ENCODE peak calls at places on chromosomes 2 and 18, in five cellular contexts. One of them, this sample, is unnamed.
A peak's percentile ranks its signal among the peaks of the same experiment; 100 is the strongest.

GRCh38 chr2:122627388-122627787 is 871.9 kb downstream of the TSN start:
- DNase-seq in smooth muscle cell of the brain vasculature: no peak
- DNase-seq in activated CD8-positive, alpha-beta memory T cell treated with anti-CD3 and anti-CD28 coated beads for 4 hours: no peak
- DNase-seq in Karpas-422: no peak
- DNase-seq in HuH-7: no peak
- DNase-seq in this sample: no peak

GRCh38 chr2:241867776-241868420 is 1.6 kb upstream of the RTP5 start:
- DNase-seq in Karpas-422: no peak
- DNase-seq in HuH-7: no peak
- DNase-seq in activated CD8-positive, alpha-beta memory T cell treated with anti-CD3 and anti-CD28 coated beads for 4 hours: peak; percentile 61
- DNase-seq in smooth muscle cell of the brain vasculature: no peak
- DNase-seq in this sample: no peak

GRCh38 chr2:68190991-68191731 is 33.5 kb downstream of the PNO1 start:
- DNase-seq in activated CD8-positive, alpha-beta memory T cell treated with anti-CD3 and anti-CD28 coated beads for 4 hours: no peak
- DNase-seq in smooth muscle cell of the brain vasculature: no peak
- DNase-seq in HuH-7: no peak
- DNase-seq in Karpas-422: no peak
- DNase-seq in this sample: no peak

GRCh38 chr18:79677221-79677620 is 2.4 kb upstream of the CTDP1 start:
- DNase-seq in smooth muscle cell of the brain vasculature: no peak
- DNase-seq in Karpas-422: no peak
- DNase-seq in activated CD8-positive, alpha-beta memory T cell treated with anti-CD3 and anti-CD28 coated beads for 4 hours: no peak
- DNase-seq in HuH-7: no peak
- DNase-seq in this sample: no peak

GRCh38 chr2:231187736-231188505 is 10.5 kb upstream of the ARMC9 start:
- DNase-seq in activated CD8-positive, alpha-beta memory T cell treated with anti-CD3 and anti-CD28 coated beads for 4 hours: no peak
- DNase-seq in Karpas-422: no peak
- DNase-seq in HuH-7: no peak
- DNase-seq in smooth muscle cell of the brain vasculature: no peak
- DNase-seq in this sample: no peak

GRCh38 chr2:205800804-205801203 is 118.5 kb downstream of the NRP2 start:
- DNase-seq in Karpas-422: no peak
- DNase-seq in activated CD8-positive, alpha-beta memory T cell treated with anti-CD3 and anti-CD28 coated beads for 4 hours: no peak
- DNase-seq in HuH-7: no peak
- DNase-seq in smooth muscle cell of the brain vasculature: peak; percentile 35
- DNase-seq in this sample: no peak

GRCh38 chr2:240789501-240790369 is 30.3 kb downstream of the KIF1A start:
- DNase-seq in smooth muscle cell of the brain vasculature: no peak
- DNase-seq in activated CD8-positive, alpha-beta memory T cell treated with anti-CD3 and anti-CD28 coated beads for 4 hours: no peak
- DNase-seq in Karpas-422: no peak
- DNase-seq in HuH-7: no peak
- DNase-seq in this sample: no peak

GRCh38 chr2:27075219-27075871 is 3.1 kb upstream of the EMILIN1 start:
- DNase-seq in HuH-7: no peak
- DNase-seq in smooth muscle cell of the brain vasculature: no peak
- DNase-seq in Karpas-422: peak; percentile 65
- DNase-seq in activated CD8-positive, alpha-beta memory T cell treated with anti-CD3 and anti-CD28 coated beads for 4 hours: no peak
- DNase-seq in this sample: no peak

GRCh38 chr2:98790221-98790620 is 59.3 kb upstream of the MGAT4A start:
- DNase-seq in Karpas-422: no peak
- DNase-seq in HuH-7: no peak
- DNase-seq in smooth muscle cell of the brain vasculature: no peak
- DNase-seq in activated CD8-positive, alpha-beta memory T cell treated with anti-CD3 and anti-CD28 coated beads for 4 hours: no peak
- DNase-seq in this sample: no peak

GRCh38 chr2:208077286-208077685 is 47.0 kb downstream of the CRYGD start:
- DNase-seq in Karpas-422: no peak
- DNase-seq in activated CD8-positive, alpha-beta memory T cell treated with anti-CD3 and anti-CD28 coated beads for 4 hours: no peak
- DNase-seq in HuH-7: no peak
- DNase-seq in smooth muscle cell of the brain vasculature: peak; percentile 35
- DNase-seq in this sample: no peak

GRCh38 chr2:127763776-127764175 is 47.2 kb downstream of the WDR33 start:
- DNase-seq in Karpas-422: no peak
- DNase-seq in HuH-7: no peak
- DNase-seq in activated CD8-positive, alpha-beta memory T cell treated with anti-CD3 and anti-CD28 coated beads for 4 hours: no peak
- DNase-seq in smooth muscle cell of the brain vasculature: no peak
- DNase-seq in this sample: no peak

GRCh38 chr2:206805922-206806607 is 40.7 kb downstream of the FASTKD2 start:
- DNase-seq in activated CD8-positive, alpha-beta memory T cell treated with anti-CD3 and anti-CD28 coated beads for 4 hours: no peak
- DNase-seq in Karpas-422: no peak
- DNase-seq in smooth muscle cell of the brain vasculature: no peak
- DNase-seq in HuH-7: no peak
- DNase-seq in this sample: no peak

GRCh38 chr2:33484042-33484621 is 7.7 kb downstream of the RASGRP3 start:
- DNase-seq in Karpas-422: no peak
- DNase-seq in activated CD8-positive, alpha-beta memory T cell treated with anti-CD3 and anti-CD28 coated beads for 4 hours: no peak
- DNase-seq in smooth muscle cell of the brain vasculature: no peak
- DNase-seq in HuH-7: no peak
- DNase-seq in this sample: no peak

GRCh38 chr2:237495521-237496117 is 8.6 kb downstream of the MLPH start:
- DNase-seq in HuH-7: no peak
- DNase-seq in activated CD8-positive, alpha-beta memory T cell treated with anti-CD3 and anti-CD28 coated beads for 4 hours: no peak
- DNase-seq in Karpas-422: no peak
- DNase-seq in smooth muscle cell of the brain vasculature: no peak
- DNase-seq in this sample: no peak

GRCh38 chr2:76008001-76008702 is 297.4 kb upstream of the GCFC2 start:
- DNase-seq in activated CD8-positive, alpha-beta memory T cell treated with anti-CD3 and anti-CD28 coated beads for 4 hours: no peak
- DNase-seq in Karpas-422: no peak
- DNase-seq in HuH-7: no peak
- DNase-seq in smooth muscle cell of the brain vasculature: no peak
- DNase-seq in this sample: no peak

GRCh38 chr2:188293601-188294482 is 2.2 kb downstream of the GULP1 start:
- DNase-seq in Karpas-422: no peak
- DNase-seq in activated CD8-positive, alpha-beta memory T cell treated with anti-CD3 and anti-CD28 coated beads for 4 hours: no peak
- DNase-seq in smooth muscle cell of the brain vasculature: no peak
- DNase-seq in HuH-7: peak; percentile 33
- DNase-seq in this sample: no peak

GRCh38 chr2:23241106-23241505 is 143.9 kb upstream of the KLHL29 start:
- DNase-seq in Karpas-422: no peak
- DNase-seq in HuH-7: no peak
- DNase-seq in activated CD8-positive, alpha-beta memory T cell treated with anti-CD3 and anti-CD28 coated beads for 4 hours: no peak
- DNase-seq in smooth muscle cell of the brain vasculature: no peak
- DNase-seq in this sample: no peak

GRCh38 chr2:113214141-113214540 is 40.4 kb downstream of the PSD4 start:
- DNase-seq in activated CD8-positive, alpha-beta memory T cell treated with anti-CD3 and anti-CD28 coated beads for 4 hours: no peak
- DNase-seq in Karpas-422: no peak
- DNase-seq in smooth muscle cell of the brain vasculature: no peak
- DNase-seq in HuH-7: no peak
- DNase-seq in this sample: no peak

GRCh38 chr2:200748779-200749178 is 62.9 kb upstream of the BZW1 start:
- DNase-seq in smooth muscle cell of the brain vasculature: no peak
- DNase-seq in Karpas-422: no peak
- DNase-seq in HuH-7: no peak
- DNase-seq in activated CD8-positive, alpha-beta memory T cell treated with anti-CD3 and anti-CD28 coated beads for 4 hours: no peak
- DNase-seq in this sample: no peak

GRCh38 chr2:223260681-223261080 is 208.7 kb downstream of the KCNE4 start:
- DNase-seq in HuH-7: no peak
- DNase-seq in Karpas-422: no peak
- DNase-seq in activated CD8-positive, alpha-beta memory T cell treated with anti-CD3 and anti-CD28 coated beads for 4 hours: no peak
- DNase-seq in smooth muscle cell of the brain vasculature: no peak
- DNase-seq in this sample: no peak

GRCh38 chr2:170685591-170685990 is 29.5 kb upstream of the SP5 start:
- DNase-seq in smooth muscle cell of the brain vasculature: no peak
- DNase-seq in Karpas-422: no peak
- DNase-seq in activated CD8-positive, alpha-beta memory T cell treated with anti-CD3 and anti-CD28 coated beads for 4 hours: no peak
- DNase-seq in HuH-7: no peak
- DNase-seq in this sample: no peak

This sample was measured in GM12891.